ENCODE peak calls at places on chromosome 20, in eight cellular contexts. Q is effector CD4-positive, alpha-beta T cell; P is T-cell; G is activated T-cell treated with anti-CD3 and anti-CD28 coated beads for 1 hour; A is Caki2; W is right lobe of liver; L is colonic mucosa; B is anterior cingulate cortex. O is an unnamed sample.

GRCh38 chr20:36074983-36075382 is 79.6 kb upstream of the EPB41L1 start:
- DNase-seq in Q (no peak), P (no peak), G (no peak), A (no peak), W (no peak), L (no peak), B (no peak), O (no peak)

GRCh38 chr20:21391495-21392298 is 5.6 kb downstream of the NKX2-4 start:
- DNase-seq in Q (no peak), P (no peak), G (no peak), A (no peak), W (no peak), L (no peak), B (no peak), O (no peak)

GRCh38 chr20:49276895-49277785 is 717 bp downstream of the ZNFX1 start:
- DNase-seq in Q (peak; percentile 10), P (no peak), G (peak; percentile 23), A (no peak), W (no peak), L (peak; percentile 50), B (peak; percentile 10), O (peak; percentile 31)

GRCh38 chr20:47586648-47587306 is 85.1 kb downstream of the NCOA3 start:
- DNase-seq in Q (no peak), P (no peak), G (no peak), A (no peak), W (no peak), L (no peak), B (no peak), O (no peak)

GRCh38 chr20:62740286-62741141 is 31.9 kb downstream of the NTSR1 start:
- DNase-seq in Q (peak; percentile 71), P (peak; percentile 57), G (peak; percentile 55), A (no peak), W (peak; percentile 40), L (no peak), B (no peak), O (no peak)

GRCh38 chr20:43752561-43753301 is 25.9 kb upstream of the GTSF1L start:
- DNase-seq in Q (no peak), P (no peak), G (no peak), A (peak; percentile 28), W (no peak), L (peak; percentile 28), B (no peak), O (peak; percentile 56)

GRCh38 chr20:24567508-24567907 is 98.1 kb downstream of the SYNDIG1 start:
- DNase-seq in Q (no peak), P (no peak), G (no peak), A (no peak), W (no peak), L (no peak), B (no peak), O (no peak)

GRCh38 chr20:17857639-17858449 is 110.8 kb downstream of the SNX5 start:
- DNase-seq in Q (no peak), P (no peak), G (no peak), A (no peak), W (no peak), L (no peak), B (no peak), O (no peak)

GRCh38 chr20:12252793-12253192 is 335.1 kb downstream of the BTBD3 start:
- DNase-seq in Q (no peak), P (no peak), G (no peak), A (no peak), W (no peak), L (no peak), B (no peak), O (no peak)

GRCh38 chr20:41172296-41173140 is 35.2 kb downstream of the PLCG1 start:
- DNase-seq in Q (no peak), P (no peak), G (no peak), A (no peak), W (peak; percentile 43), L (peak; percentile 19), B (no peak), O (peak; percentile 21)

GRCh38 chr20:39277185-39277584 is 315.0 kb downstream of the DHX35 start:
- DNase-seq in Q (no peak), P (no peak), G (no peak), A (no peak), W (no peak), L (no peak), B (no peak), O (no peak)

GRCh38 chr20:60113771-60114170 is 155.5 kb downstream of the CDH26 start:
- DNase-seq in Q (no peak), P (no peak), G (no peak), A (no peak), W (no peak), L (no peak), B (no peak), O (no peak)

GRCh38 chr20:31749223-31749622 is 10.1 kb downstream of the TPX2 start:
- DNase-seq in Q (no peak), P (no peak), G (no peak), A (no peak), W (no peak), L (no peak), B (no peak), O (no peak)

GRCh38 chr20:57397693-57398108 is 6.5 kb downstream of the RBM38 start:
- DNase-seq in Q (peak; percentile 71), P (peak; percentile 82), G (peak; percentile 54), A (no peak), W (peak; percentile 57), L (no peak), B (no peak), O (peak; percentile 50)

GRCh38 chr20:35719717-35720116 is 20.5 kb downstream of the ROMO1 start:
- DNase-seq in Q (no peak), P (no peak), G (no peak), A (no peak), W (no peak), L (no peak), B (no peak), O (no peak)

GRCh38 chr20:49758781-49759180 is 45.1 kb upstream of the B4GALT5 start:
- DNase-seq in Q (no peak), P (no peak), G (no peak), A (no peak), W (no peak), L (no peak), B (peak; percentile 4), O (no peak)

GRCh38 chr20:35320396-35321126 is 28.3 kb upstream of the FAM83C start:
- DNase-seq in Q (no peak), P (no peak), G (no peak), A (peak; percentile 83), W (no peak), L (no peak), B (no peak), O (no peak)

GRCh38 chr20:53660947-53661381 is 67.3 kb upstream of the ZNF217 start:
- DNase-seq in Q (no peak), P (no peak), G (no peak), A (no peak), W (no peak), L (no peak), B (no peak), O (no peak)

GRCh38 chr20:20368414-20369352 is 779 bp downstream of the INSM1 start:
- DNase-seq in Q (no peak), P (no peak), G (no peak), A (no peak), W (no peak), L (no peak), B (no peak), O (no peak)

GRCh38 chr20:44221368-44221767 is 10.8 kb upstream of the OSER1 start:
- DNase-seq in Q (no peak), P (no peak), G (no peak), A (no peak), W (no peak), L (no peak), B (no peak), O (no peak)

GRCh38 chr20:22430154-22430745 is 154.1 kb downstream of the FOXA2 start:
- DNase-seq in Q (no peak), P (no peak), G (no peak), A (no peak), W (no peak), L (no peak), B (no peak), O (no peak)

GRCh38 chr20:44166477-44166876 is 20.5 kb downstream of the JPH2 start:
- DNase-seq in Q (no peak), P (no peak), G (no peak), A (no peak), W (no peak), L (no peak), B (no peak), O (no peak)

GRCh38 chr20:25286917-25287316 is 39.0 kb downstream of the PYGB start:
- DNase-seq in Q (no peak), P (no peak), G (no peak), A (no peak), W (peak; percentile 25), L (no peak), B (no peak), O (peak; percentile 7)

GRCh38 chr20:17043323-17043722 is 183.5 kb upstream of the PCSK2 start:
- DNase-seq in Q (no peak), P (no peak), G (no peak), A (no peak), W (no peak), L (no peak), B (no peak), O (no peak)

GRCh38 chr20:5393218-5393870 is 76.6 kb upstream of the PROKR2 start:
- DNase-seq in Q (no peak), P (no peak), G (no peak), A (no peak), W (no peak), L (no peak), B (no peak), O (no peak)

GRCh38 chr20:48447456-48447855 is 380.3 kb downstream of the PREX1 start:
- DNase-seq in Q (no peak), P (no peak), G (no peak), A (no peak), W (no peak), L (no peak), B (no peak), O (no peak)

O was measured in body of pancreas.